ENCODE peak calls at places on chromosome 14, in four cellular contexts. X is HepG2, Y is K562, R is H1. Z is an unnamed sample.

GRCh38 chr14:103128631-103129300 is 5.5 kb downstream of the TNFAIP2 start:
- DNase-seq in R (no peak), X (no peak), Y (no peak), Z (no peak)

GRCh38 chr14:38107216-38107631 is 100.5 kb upstream of the SSTR1 start:
- DNase-seq in Y (no peak), X (no peak), R (no peak), Z (no peak)

GRCh38 chr14:44170099-44170498 is 337.0 kb downstream of the FSCB start:
- DNase-seq in Y (no peak), R (no peak), X (no peak), Z (no peak)

GRCh38 chr14:106277503-106277902 is 751.1 kb downstream of the TMEM121 start:
- DNase-seq in R (no peak), X (peak), Y (peak), Z (no peak)

GRCh38 chr14:67553547-67553946 is 20.5 kb downstream of the PLEKHH1 start:
- DNase-seq in R (no peak), Y (no peak), X (no peak), Z (no peak)

GRCh38 chr14:55052259-55052930 is 948 bp downstream of the MAPK1IP1L start:
- DNase-seq in X (no peak), Y (no peak), R (no peak), Z (no peak)

GRCh38 chr14:61511558-61511924 is 183.8 kb upstream of the HIF1A start:
- DNase-seq in X (no peak), Y (no peak), R (no peak), Z (no peak)

GRCh38 chr14:89447182-89447970 is 30.3 kb upstream of the FOXN3 start:
- DNase-seq in R (no peak), X (no peak), Y (no peak), Z (no peak)

GRCh38 chr14:50928002-50928635 is 16.2 kb downstream of the PYGL start:
- DNase-seq in X (no peak), Y (no peak), R (no peak), Z (no peak)

GRCh38 chr14:69792887-69793421 is 4.1 kb downstream of the SLC10A1 start:
- DNase-seq in X (peak), Y (no peak), R (no peak), Z (no peak)

GRCh38 chr14:72521968-72522741 is 371.7 kb downstream of the DPF3 start:
- DNase-seq in R (no peak), X (no peak), Y (no peak), Z (no peak)

GRCh38 chr14:103856105-103856504 is 8.7 kb upstream of the PPP1R13B start:
- DNase-seq in X (no peak), R (no peak), Y (no peak), Z (no peak)

GRCh38 chr14:50501642-50502041 is 30.7 kb downstream of the MAP4K5 start:
- DNase-seq in X (no peak), Y (no peak), R (no peak), Z (peak)

GRCh38 chr14:49620182-49621113 is at the start of the genes MGAT2 and RPL36AL:
- DNase-seq in R (peak), X (peak), Y (peak), Z (peak)

GRCh38 chr14:104601786-104602185 is 2.8 kb downstream of the TMEM179 start:
- DNase-seq in Y (no peak), R (no peak), X (no peak), Z (no peak)

GRCh38 chr14:62126885-62127478 is 364.8 kb downstream of the SNAPC1 start:
- DNase-seq in X (peak), Y (peak), R (no peak), Z (peak)

GRCh38 chr14:73696466-73697390 is 17.5 kb downstream of the PNMA1 start:
- DNase-seq in R (no peak), Y (no peak), X (peak), Z (peak)

GRCh38 chr14:70905316-70905715 is 1.9 kb upstream of the PCNX1 start:
- DNase-seq in Y (no peak), R (no peak), X (no peak), Z (no peak)

GRCh38 chr14:32307881-32308582 is 21.1 kb upstream of the AKAP6 start:
- DNase-seq in X (peak), Y (no peak), R (no peak), Z (peak)

GRCh38 chr14:69812725-69813124 is 15.7 kb upstream of the SLC10A1 start:
- DNase-seq in R (no peak), Y (no peak), X (peak), Z (no peak)

GRCh38 chr14:44446965-44447364 is 60.1 kb downstream of the FSCB start:
- DNase-seq in X (no peak), R (no peak), Y (no peak), Z (no peak)

GRCh38 chr14:102029956-102030355 is 56.9 kb downstream of the HSP90AA1 start:
- DNase-seq in R (no peak), X (peak), Y (no peak), Z (no peak)

GRCh38 chr14:101518611-101519048 is 42.7 kb upstream of the DIO3 start:
- DNase-seq in Y (no peak), R (no peak), X (no peak), Z (no peak)

GRCh38 chr14:95110178-95110577 is 47.2 kb downstream of the DICER1 start:
- DNase-seq in Y (no peak), X (no peak), R (no peak), Z (no peak)

GRCh38 chr14:55249423-55249822 is 21.8 kb upstream of the FBXO34 start:
- DNase-seq in Y (peak), R (no peak), X (no peak), Z (no peak)

GRCh38 chr14:104113631-104114420 is 24.6 kb upstream of the KIF26A start:
- DNase-seq in R (no peak), X (no peak), Y (no peak), Z (no peak)

GRCh38 chr14:79856357-79856756 is 354.9 kb downstream of the DIO2 start:
- DNase-seq in R (no peak), Y (no peak), X (no peak), Z (no peak)
- TF ChIP-seq RNF2 in R (no peak), Y (no peak), X (no peak), Z (no peak)

GRCh38 chr14:64705406-64706118 is 1.3 kb downstream of the PLEKHG3 start:
- DNase-seq in X (no peak), Y (no peak), R (no peak), Z (no peak)

GRCh38 chr14:64703393-64704144 is 655 bp upstream of the PLEKHG3 start:
- DNase-seq in X (no peak), R (no peak), Y (no peak), Z (no peak)

GRCh38 chr14:64702493-64703392 is 1.5 kb upstream of the PLEKHG3 start:
- DNase-seq in Y (no peak), R (no peak), X (no peak), Z (no peak)

GRCh38 chr14:64704743-64705405 is 650 bp downstream of the PLEKHG3 start:
- DNase-seq in X (no peak), Y (peak), R (no peak), Z (no peak)

GRCh38 chr14:64704145-64704742 is at the start of gene PLEKHG3:
- DNase-seq in X (peak), Y (peak), R (no peak), Z (peak)
- H3K4me3 ChIP-seq in X (peak), Y (no peak), R (peak), Z (peak)

DNA sequence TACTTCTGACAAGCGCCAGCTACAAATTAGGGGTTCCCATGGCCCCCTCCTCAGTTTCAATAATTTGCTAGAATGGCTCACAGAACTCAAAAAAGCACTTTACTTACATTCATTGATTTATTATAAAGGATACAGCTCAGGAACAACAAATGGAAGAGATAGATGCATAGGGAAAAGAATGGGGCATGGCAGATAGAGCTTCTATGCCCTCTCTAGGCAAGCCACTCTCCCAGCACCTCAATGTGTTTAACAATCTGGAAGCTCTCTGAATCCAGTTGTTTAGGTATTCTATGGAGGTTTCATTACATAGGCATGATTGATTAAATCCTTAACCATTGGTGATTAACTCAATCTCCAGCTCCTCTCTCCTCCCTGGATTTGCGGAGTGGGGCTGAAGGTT is 184.5 kb upstream of the DAAM1 start:
- DNase-seq in R (no peak), Y (no peak), X (no peak), Z (no peak)
- TF ChIP-seq RNF2 in R (no peak), Y (no peak), X (no peak), Z (no peak)

GRCh38 chr14:22814373-22814772 is 862 bp downstream of the SLC7A7 start:
- DNase-seq in R (no peak), Y (no peak), X (no peak), Z (no peak)

GRCh38 chr14:22811752-22812151 is 3.5 kb downstream of the SLC7A7 start:
- DNase-seq in Y (no peak), R (no peak), X (no peak), Z (no peak)

GRCh38 chr14:22813145-22813544 is 2.1 kb downstream of the SLC7A7 start:
- DNase-seq in X (no peak), Y (no peak), R (no peak), Z (no peak)

GRCh38 chr14:22812744-22813143 is 2.5 kb downstream of the SLC7A7 start:
- DNase-seq in Y (no peak), X (no peak), R (no peak), Z (no peak)

GRCh38 chr14:22814945-22815713 is at the start of gene SLC7A7:
- DNase-seq in X (no peak), R (no peak), Y (no peak), Z (peak)
- H3K4me3 ChIP-seq in X (no peak), R (no peak), Y (no peak), Z (peak)

DNA sequence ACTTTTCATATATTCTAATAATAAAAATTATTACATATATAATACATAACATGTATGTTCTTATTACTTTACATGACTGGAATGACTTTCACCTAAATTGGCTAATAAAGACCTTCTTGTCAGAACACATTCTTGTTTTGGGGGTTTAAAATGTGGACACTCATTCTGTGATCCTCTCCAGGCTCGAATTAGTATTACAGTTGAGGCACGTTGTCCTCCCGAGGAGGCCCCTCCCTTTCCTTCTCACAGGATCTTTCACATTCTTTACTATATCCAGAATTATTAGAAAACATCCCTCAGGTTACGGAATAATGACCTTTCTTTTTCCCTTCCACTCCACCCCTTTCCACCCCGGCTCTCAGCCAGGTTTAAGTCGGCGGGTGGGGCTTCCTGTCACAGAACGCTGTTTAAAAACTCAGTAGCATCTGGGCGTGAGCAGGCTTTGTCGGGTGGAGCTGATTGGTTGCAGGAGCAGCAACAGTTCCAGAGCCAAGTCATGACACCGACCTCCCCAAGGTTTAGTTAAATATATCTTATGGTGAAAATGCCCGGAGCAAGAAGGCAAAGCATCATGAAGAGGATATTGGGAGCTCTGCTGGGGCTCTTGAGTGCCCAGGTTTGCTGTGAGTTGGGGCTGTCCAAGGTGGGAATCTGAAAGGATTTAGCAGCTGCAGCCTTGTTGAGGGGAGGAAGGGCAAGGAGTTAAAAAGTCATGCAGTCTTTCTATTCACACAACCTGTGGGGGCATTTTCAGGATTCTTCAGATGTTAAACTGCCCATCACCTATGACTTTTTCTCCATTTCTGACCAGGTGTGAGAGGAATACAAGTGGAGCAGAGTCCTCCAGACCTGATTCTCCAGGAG is 396.7 kb upstream of the OR4E1 start:
- DNase-seq in Y (no peak), R (no peak), X (no peak), Z (no peak)
- TF ChIP-seq RNF2 in Y (no peak), R (no peak), X (no peak), Z (no peak)

DNA sequence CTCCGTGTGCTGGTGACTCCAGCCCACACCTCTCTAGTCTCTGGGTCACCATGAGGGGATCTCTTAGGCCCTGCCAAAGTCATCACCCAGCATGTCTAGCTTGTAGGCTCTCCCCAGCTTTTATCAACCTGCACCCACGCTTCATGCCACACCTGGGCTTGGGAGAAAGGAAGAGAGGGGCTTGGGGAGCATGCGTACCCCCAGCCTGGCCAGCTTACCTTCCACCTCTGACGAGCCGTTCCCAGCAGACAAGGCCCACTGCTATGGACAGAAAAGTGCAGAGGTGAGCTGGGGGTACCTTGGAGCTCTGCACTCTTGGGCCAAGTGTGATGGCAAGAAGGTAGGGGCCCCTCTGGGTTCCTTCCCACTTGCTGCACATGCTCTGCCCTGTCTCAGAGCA is 1.7 kb downstream of the PGF start:
- DNase-seq in X (no peak), Y (no peak), R (no peak), Z (no peak)
- H3K4me3 ChIP-seq in X (peak), Y (no peak), R (no peak), Z (no peak)

GRCh38 chr14:68694516-68695235 is 98.2 kb downstream of the ZFP36L1 start:
- DNase-seq in Y (no peak), R (no peak), X (no peak), Z (no peak)
- TF ChIP-seq RNF2 in Y (no peak), R (no peak), X (no peak), Z (no peak)

GRCh38 chr14:76768201-76768656 is 7.0 kb downstream of the VASH1 start:
- DNase-seq in X (no peak), Y (peak), R (no peak), Z (no peak)
- H3K4me3 ChIP-seq in X (no peak), Y (no peak), R (no peak), Z (no peak)